ENCODE peak calls at places on chromosomes 11 and 22, in five cellular contexts. One of them, this sample, is unnamed.

GRCh38 chr11:66847461-66848232 is 4.4 kb downstream of the RCE1 start:
- DNase-seq in AG04449: no peak
- DNase-seq in HFF-Myc: no peak
- DNase-seq in skeletal muscle cell: no peak
- DNase-seq in CD4-positive, CD25-positive, alpha-beta regulatory T cell: no peak
- DNase-seq in this sample: no peak

GRCh38 chr11:112511271-112511670 is 250.6 kb upstream of the PLET1 start:
- DNase-seq in AG04449: no peak
- DNase-seq in HFF-Myc: no peak
- DNase-seq in skeletal muscle cell: no peak
- DNase-seq in CD4-positive, CD25-positive, alpha-beta regulatory T cell: no peak
- DNase-seq in this sample: no peak

GRCh38 chr11:132231656-132232173 is 861.3 kb downstream of the NTM start:
- DNase-seq in AG04449: no peak
- DNase-seq in HFF-Myc: no peak
- DNase-seq in skeletal muscle cell: no peak
- DNase-seq in CD4-positive, CD25-positive, alpha-beta regulatory T cell: no peak
- DNase-seq in this sample: no peak

GRCh38 chr11:70247042-70247709 is 23.3 kb upstream of the PPFIA1 start:
- DNase-seq in AG04449: no peak
- DNase-seq in HFF-Myc: no peak
- DNase-seq in skeletal muscle cell: no peak
- DNase-seq in CD4-positive, CD25-positive, alpha-beta regulatory T cell: no peak
- DNase-seq in this sample: no peak

GRCh38 chr22:45272498-45272897 is 12.3 kb upstream of the UPK3A start:
- DNase-seq in AG04449: no peak
- DNase-seq in HFF-Myc: no peak
- DNase-seq in skeletal muscle cell: no peak
- DNase-seq in CD4-positive, CD25-positive, alpha-beta regulatory T cell: no peak
- DNase-seq in this sample: no peak

GRCh38 chr11:2820976-2821375 is 64.6 kb downstream of the CDKN1C start:
- DNase-seq in AG04449: no peak
- DNase-seq in HFF-Myc: no peak
- DNase-seq in skeletal muscle cell: no peak
- DNase-seq in CD4-positive, CD25-positive, alpha-beta regulatory T cell: no peak
- DNase-seq in this sample: no peak

GRCh38 chr11:47393163-47394049 is 15.0 kb upstream of the SLC39A13 start:
- DNase-seq in AG04449: peak; percentile 47
- DNase-seq in HFF-Myc: no peak
- DNase-seq in skeletal muscle cell: peak; percentile 61
- DNase-seq in CD4-positive, CD25-positive, alpha-beta regulatory T cell: no peak
- DNase-seq in this sample: no peak

GRCh38 chr11:61342207-61342803 is 9.3 kb downstream of the TKFC start:
- DNase-seq in AG04449: no peak
- DNase-seq in HFF-Myc: no peak
- DNase-seq in skeletal muscle cell: no peak
- DNase-seq in CD4-positive, CD25-positive, alpha-beta regulatory T cell: no peak
- DNase-seq in this sample: no peak

GRCh38 chr11:96303980-96304379 is 39.0 kb downstream of the MAML2 start:
- DNase-seq in AG04449: no peak
- DNase-seq in HFF-Myc: no peak
- DNase-seq in skeletal muscle cell: no peak
- DNase-seq in CD4-positive, CD25-positive, alpha-beta regulatory T cell: no peak
- DNase-seq in this sample: no peak

GRCh38 chr11:96301818-96302217 is 41.2 kb downstream of the MAML2 start:
- DNase-seq in AG04449: no peak
- DNase-seq in HFF-Myc: no peak
- DNase-seq in skeletal muscle cell: no peak
- DNase-seq in CD4-positive, CD25-positive, alpha-beta regulatory T cell: no peak
- DNase-seq in this sample: no peak

GRCh38 chr11:96299155-96299883 is 43.7 kb downstream of the MAML2 start:
- DNase-seq in AG04449: no peak
- DNase-seq in HFF-Myc: no peak
- DNase-seq in skeletal muscle cell: no peak
- DNase-seq in CD4-positive, CD25-positive, alpha-beta regulatory T cell: no peak
- DNase-seq in this sample: no peak

GRCh38 chr11:96306600-96306932 is 36.4 kb downstream of the MAML2 start:
- DNase-seq in AG04449: no peak
- DNase-seq in HFF-Myc: no peak
- DNase-seq in skeletal muscle cell: no peak
- DNase-seq in CD4-positive, CD25-positive, alpha-beta regulatory T cell: no peak
- DNase-seq in this sample: no peak

GRCh38 chr11:96303067-96303466 is 39.9 kb downstream of the MAML2 start:
- DNase-seq in AG04449: no peak
- DNase-seq in HFF-Myc: no peak
- DNase-seq in skeletal muscle cell: peak; percentile 37
- DNase-seq in CD4-positive, CD25-positive, alpha-beta regulatory T cell: no peak
- DNase-seq in this sample: no peak
- H3K4me3 ChIP-seq in AG04449: no peak overlapping the region
- H3K4me3 ChIP-seq in HFF-Myc: no peak overlapping the region
- H3K4me3 ChIP-seq in skeletal muscle cell: no peak overlapping the region
- H3K4me3 ChIP-seq in CD4-positive, CD25-positive, alpha-beta regulatory T cell: no peak overlapping the region
- H3K4me3 ChIP-seq in this sample: no peak overlapping the region

GRCh38 chr22:49012695-49013094 is 815.0 kb downstream of the BRD1 start:
- DNase-seq in AG04449: no peak
- DNase-seq in HFF-Myc: no peak
- DNase-seq in skeletal muscle cell: no peak
- DNase-seq in CD4-positive, CD25-positive, alpha-beta regulatory T cell: no peak
- DNase-seq in this sample: no peak
- H3K4me3 ChIP-seq in AG04449: no peak overlapping the region
- H3K4me3 ChIP-seq in HFF-Myc: no peak overlapping the region
- H3K4me3 ChIP-seq in skeletal muscle cell: no peak overlapping the region
- H3K4me3 ChIP-seq in CD4-positive, CD25-positive, alpha-beta regulatory T cell: no peak overlapping the region
- H3K4me3 ChIP-seq in this sample: no peak overlapping the region

DNA sequence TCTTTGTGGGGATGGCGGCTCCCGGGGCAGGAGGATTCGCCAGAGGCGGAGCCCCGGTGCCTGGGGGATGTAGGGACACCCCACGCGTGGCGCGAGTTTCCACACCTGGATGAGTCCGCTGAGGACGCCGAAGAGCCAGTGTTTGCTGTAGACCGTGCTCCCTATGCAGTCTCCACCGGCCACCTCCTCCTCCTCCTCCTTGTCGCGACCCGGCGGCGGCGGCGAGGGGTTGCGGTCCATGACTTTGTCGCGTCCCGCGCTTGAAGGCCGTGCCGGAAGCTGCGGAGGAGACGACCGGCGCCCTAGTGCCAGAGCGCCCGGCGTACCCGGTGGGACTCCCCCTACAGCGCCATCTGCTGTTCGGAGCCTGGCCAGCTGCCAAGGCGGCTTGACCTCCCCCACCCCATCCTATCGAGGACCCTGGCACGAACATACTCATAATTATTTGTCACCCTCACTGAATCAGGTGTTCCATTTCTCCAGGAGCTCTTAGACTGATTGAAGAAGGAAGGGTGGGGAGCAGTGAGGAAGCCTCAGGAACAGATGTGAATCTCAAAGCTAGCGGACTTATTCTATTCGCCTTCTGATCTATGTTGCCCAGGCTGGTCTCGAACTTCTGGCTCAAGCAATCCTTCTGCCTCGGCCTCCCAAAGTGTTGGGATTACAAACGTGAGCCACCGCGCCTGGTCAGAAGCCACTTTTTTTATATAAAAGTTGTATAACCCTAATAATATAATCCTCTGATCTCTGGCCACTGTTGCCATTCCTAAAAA is at the start of gene SAAL1:
- DNase-seq in AG04449: no peak
- DNase-seq in HFF-Myc: peak; percentile 47
- DNase-seq in skeletal muscle cell: peak; percentile 31
- DNase-seq in CD4-positive, CD25-positive, alpha-beta regulatory T cell: peak; percentile 79
- DNase-seq in this sample: peak; percentile 44
- H3K4me3 ChIP-seq in AG04449: peak within 1 kb of the TSS; percentile 90
- H3K4me3 ChIP-seq in HFF-Myc: peak within 1 kb of the TSS; percentile 97
- H3K4me3 ChIP-seq in skeletal muscle cell: peak within 1 kb of the TSS; percentile 98
- H3K4me3 ChIP-seq in CD4-positive, CD25-positive, alpha-beta regulatory T cell: peak within 1 kb of the TSS; percentile 90
- H3K4me3 ChIP-seq in this sample: peak within 1 kb of the TSS; percentile 98

GRCh38 chr11:44563716-44564115 is 1.7 kb upstream of the CD82 start:
- DNase-seq in AG04449: peak; percentile 69
- DNase-seq in HFF-Myc: no peak
- DNase-seq in skeletal muscle cell: peak; percentile 63
- DNase-seq in CD4-positive, CD25-positive, alpha-beta regulatory T cell: no peak
- DNase-seq in this sample: no peak
- H3K4me3 ChIP-seq in AG04449: no peak overlapping the region
- H3K4me3 ChIP-seq in HFF-Myc: no peak overlapping the region
- H3K4me3 ChIP-seq in skeletal muscle cell: no peak overlapping the region
- H3K4me3 ChIP-seq in CD4-positive, CD25-positive, alpha-beta regulatory T cell: no peak overlapping the region
- H3K4me3 ChIP-seq in this sample: no peak overlapping the region

DNA sequence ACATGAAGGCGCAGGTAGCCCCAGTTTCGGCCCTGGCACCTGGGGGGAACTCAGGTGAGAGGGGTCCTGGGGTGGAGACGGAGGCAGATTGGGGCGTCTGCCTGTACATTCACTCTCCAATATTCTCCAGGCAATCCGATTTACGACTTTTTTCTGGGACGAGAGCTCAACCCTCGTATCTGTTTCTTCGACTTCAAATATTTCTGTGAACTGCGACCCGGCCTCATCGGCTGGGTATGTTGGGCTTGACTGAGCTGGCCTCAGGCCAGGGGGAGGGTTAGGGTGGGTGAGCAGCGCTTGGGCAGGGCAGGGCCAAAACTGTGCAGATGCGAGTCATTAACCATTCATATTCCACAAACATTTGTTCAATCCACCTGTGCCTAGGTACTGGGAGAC is 1.7 kb downstream of the TM7SF2 start:
- DNase-seq in AG04449: no peak
- DNase-seq in HFF-Myc: no peak
- DNase-seq in skeletal muscle cell: no peak
- DNase-seq in CD4-positive, CD25-positive, alpha-beta regulatory T cell: no peak
- DNase-seq in this sample: no peak
- H3K4me3 ChIP-seq in AG04449: peak overlapping the region; percentile 54
- H3K4me3 ChIP-seq in HFF-Myc: peak overlapping the region; percentile 52
- H3K4me3 ChIP-seq in skeletal muscle cell: peak overlapping the region; percentile 56
- H3K4me3 ChIP-seq in CD4-positive, CD25-positive, alpha-beta regulatory T cell: no peak overlapping the region
- H3K4me3 ChIP-seq in this sample: peak overlapping the region; percentile 79

GRCh38 chr22:26433805-26434204 is 4.7 kb downstream of the ASPHD2 start:
- DNase-seq in AG04449: no peak
- DNase-seq in HFF-Myc: no peak
- DNase-seq in skeletal muscle cell: no peak
- DNase-seq in CD4-positive, CD25-positive, alpha-beta regulatory T cell: no peak
- DNase-seq in this sample: no peak

GRCh38 chr22:26439559-26439958 is 10.5 kb downstream of the ASPHD2 start:
- DNase-seq in AG04449: no peak
- DNase-seq in HFF-Myc: no peak
- DNase-seq in skeletal muscle cell: no peak
- DNase-seq in CD4-positive, CD25-positive, alpha-beta regulatory T cell: no peak
- DNase-seq in this sample: no peak

GRCh38 chr22:26435327-26436093 is 6.5 kb downstream of the ASPHD2 start:
- DNase-seq in AG04449: no peak
- DNase-seq in HFF-Myc: no peak
- DNase-seq in skeletal muscle cell: no peak
- DNase-seq in CD4-positive, CD25-positive, alpha-beta regulatory T cell: no peak
- DNase-seq in this sample: no peak

GRCh38 chr22:26438006-26438405 is 8.9 kb downstream of the ASPHD2 start:
- DNase-seq in AG04449: no peak
- DNase-seq in HFF-Myc: no peak
- DNase-seq in skeletal muscle cell: no peak
- DNase-seq in CD4-positive, CD25-positive, alpha-beta regulatory T cell: no peak
- DNase-seq in this sample: no peak

DNA sequence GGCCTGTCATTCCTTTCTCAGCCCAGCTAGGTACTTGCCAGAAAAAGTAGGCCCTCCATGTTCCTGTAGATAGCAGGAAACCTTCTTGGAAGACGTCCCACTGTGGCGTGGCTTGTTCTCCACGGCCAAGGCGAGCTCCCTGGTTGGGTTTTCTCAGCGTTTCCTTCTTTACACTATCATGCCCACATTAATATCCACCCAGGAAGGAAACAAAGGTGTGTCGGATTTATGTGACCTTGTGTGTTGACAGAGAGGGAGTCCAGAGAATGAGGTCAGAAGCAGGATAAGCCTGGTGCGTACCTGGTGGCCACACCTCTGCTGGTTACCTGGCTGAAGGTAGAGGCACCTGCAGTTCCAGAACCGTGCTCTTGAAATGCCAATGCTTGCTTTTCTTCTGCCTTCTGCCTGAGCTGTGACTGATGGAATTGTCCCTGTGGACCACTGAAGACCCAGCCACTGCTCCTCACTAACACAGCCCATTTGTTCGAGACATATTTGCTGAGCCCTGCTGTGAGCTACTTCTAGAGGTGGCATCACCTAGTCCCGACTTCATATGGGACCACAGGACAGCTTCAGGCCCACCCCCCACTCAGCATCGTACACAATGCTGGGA is 7.9 kb downstream of the ASPHD2 start:
- DNase-seq in AG04449: no peak
- DNase-seq in HFF-Myc: no peak
- DNase-seq in skeletal muscle cell: no peak
- DNase-seq in CD4-positive, CD25-positive, alpha-beta regulatory T cell: no peak
- DNase-seq in this sample: no peak
- H3K4me3 ChIP-seq in AG04449: no peak overlapping the region
- H3K4me3 ChIP-seq in HFF-Myc: no peak overlapping the region
- H3K4me3 ChIP-seq in skeletal muscle cell: no peak overlapping the region
- H3K4me3 ChIP-seq in CD4-positive, CD25-positive, alpha-beta regulatory T cell: no peak overlapping the region
- H3K4me3 ChIP-seq in this sample: no peak overlapping the region

DNA sequence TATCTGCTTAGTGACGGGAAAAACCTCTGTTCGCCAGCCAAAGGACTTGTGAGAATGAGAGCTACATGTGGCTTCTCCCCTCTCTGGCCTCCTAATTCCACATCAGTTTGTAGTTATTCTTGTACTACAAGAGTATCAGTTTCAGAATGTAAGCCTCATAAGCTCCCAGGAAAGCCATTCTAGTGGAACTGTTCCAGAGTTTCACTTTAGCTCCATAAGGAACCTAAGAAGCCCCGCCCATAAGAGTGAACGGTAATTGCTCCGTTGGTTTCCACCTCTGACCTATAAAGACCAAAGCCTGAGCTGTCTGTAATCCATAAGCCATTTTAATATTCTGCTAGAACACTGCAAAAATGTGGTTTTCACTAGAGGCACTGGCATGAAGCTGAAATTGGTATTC is 53.0 kb downstream of the SIK3 start:
- DNase-seq in AG04449: no peak
- DNase-seq in HFF-Myc: peak; percentile 90
- DNase-seq in skeletal muscle cell: peak; percentile 53
- DNase-seq in CD4-positive, CD25-positive, alpha-beta regulatory T cell: no peak
- DNase-seq in this sample: peak; percentile 100
- H3K4me3 ChIP-seq in AG04449: no peak overlapping the region
- H3K4me3 ChIP-seq in HFF-Myc: no peak overlapping the region
- H3K4me3 ChIP-seq in skeletal muscle cell: no peak overlapping the region
- H3K4me3 ChIP-seq in CD4-positive, CD25-positive, alpha-beta regulatory T cell: no peak overlapping the region
- H3K4me3 ChIP-seq in this sample: no peak overlapping the region

This sample was measured in retinal pigment epithelial cell.